ENCODE peak calls at places on chromosomes 13 and 19, in five cellular contexts. G, B, R, H and O are unnamed samples.

GRCh38 chr13:97434417-97435296 is 688 bp downstream of the RAP2A start:
- DNase-seq in G (peak), B (no peak), H (peak), R (peak), O (no peak)

GRCh38 chr13:114010401-114011101 is 36.7 kb upstream of the C13orf46 start:
- DNase-seq in H (no peak), G (no peak), R (no peak), B (no peak), O (no peak)

GRCh38 chr13:41065098-41065497 is 3.8 kb downstream of the WBP4 start:
- DNase-seq in G (no peak), B (no peak), H (no peak), R (no peak), O (no peak)

GRCh38 chr19:12794936-12795335 is 3.6 kb downstream of the JUNB start:
- DNase-seq in G (no peak), R (no peak), B (no peak), H (no peak), O (no peak)

GRCh38 chr13:60226507-60226906 is 62.8 kb upstream of the DIAPH3 start:
- DNase-seq in H (peak), B (peak), G (peak), R (no peak), O (no peak)

GRCh38 chr13:43058318-43058674 is 34.9 kb downstream of the DNAJC15 start:
- DNase-seq in G (no peak), H (no peak), B (peak), R (no peak), O (no peak)

GRCh38 chr19:16416996-16417395 is 54.8 kb downstream of the EPS15L1 start:
- DNase-seq in R (no peak), G (no peak), B (no peak), H (no peak), O (no peak)

GRCh38 chr19:53810891-53811290 is 13.2 kb downstream of the NLRP12 start:
- DNase-seq in R (no peak), H (no peak), G (no peak), B (no peak), O (no peak)